ENCODE peak calls at places on chromosomes 7 and 10, in four cellular contexts. Z is HuH-7.5, K is hepatocyte, C is WTC11. F is an unnamed sample.

GRCh38 chr10:52256832-52257691 is 57.0 kb upstream of the DKK1 start:
- DNase-seq in Z (no peak), K (no peak), C (no peak), F (no peak)

GRCh38 chr7:127551941-127552340 is 33.5 kb downstream of the GCC1 start:
- DNase-seq in Z (no peak), K (no peak), C (no peak), F (no peak)

GRCh38 chr10:48627984-48628609 is 23.2 kb upstream of the ARHGAP22 start:
- DNase-seq in Z (no peak), K (no peak), C (no peak), F (no peak)

GRCh38 chr7:123367508-123368122 is 166.8 kb downstream of the IQUB start:
- DNase-seq in Z (peak; percentile 19), K (peak; percentile 69), C (peak; percentile 21), F (peak; percentile 34)

GRCh38 chr10:102773320-102773719 is 29.6 kb downstream of the WBP1L start:
- DNase-seq in Z (no peak), K (no peak), C (no peak), F (no peak)

GRCh38 chr7:36639826-36640225 is 84.5 kb downstream of the AOAH start:
- DNase-seq in Z (no peak), K (no peak), C (no peak), F (no peak)

GRCh38 chr10:48531486-48531885 is 73.4 kb downstream of the ARHGAP22 start:
- DNase-seq in Z (no peak), K (no peak), C (no peak), F (no peak)

GRCh38 chr10:60149003-60149402 is 240.7 kb downstream of the ANK3 start:
- DNase-seq in Z (no peak), K (no peak), C (no peak), F (no peak)

GRCh38 chr10:100106865-100107264 is 25.2 kb upstream of the CPN1 start:
- DNase-seq in Z (no peak), K (no peak), C (no peak), F (no peak)

GRCh38 chr10:132486539-132487121 is 51.0 kb upstream of the INPP5A start:
- DNase-seq in Z (no peak), K (no peak), C (peak; percentile 18), F (peak; percentile 62)

GRCh38 chr7:64037095-64037494 is 8.1 kb upstream of the ZNF727 start:
- DNase-seq in Z (no peak), K (no peak), C (no peak), F (no peak)

GRCh38 chr7:13240349-13240748 is 552.9 kb downstream of the ARL4A start:
- DNase-seq in Z (no peak), K (peak; percentile 20), C (no peak), F (peak; percentile 9)

GRCh38 chr10:77873558-77874380 is 52.8 kb downstream of the DLG5 start:
- DNase-seq in Z (no peak), K (peak; percentile 75), C (no peak), F (no peak)

GRCh38 chr10:129772472-129773358 is 191.4 kb downstream of the EBF3 start:
- DNase-seq in Z (no peak), K (no peak), C (peak; percentile 2), F (no peak)

GRCh38 chr10:3747984-3748383 is 37.0 kb downstream of the KLF6 start:
- DNase-seq in Z (no peak), K (no peak), C (no peak), F (no peak)

GRCh38 chr10:112467541-112468075 is 20.6 kb downstream of the VTI1A start:
- DNase-seq in Z (no peak), K (no peak), C (no peak), F (no peak)

GRCh38 chr10:124522903-124523260 is 61.3 kb downstream of the LHPP start:
- DNase-seq in Z (no peak), K (peak; percentile 54), C (no peak), F (peak; percentile 51)

GRCh38 chr7:133829336-133829897 is 297.7 kb upstream of the LRGUK start:
- DNase-seq in Z (no peak), K (no peak), C (no peak), F (no peak)

GRCh38 chr10:29635711-29636144 is 957 bp upstream of the SVIL start:
- DNase-seq in Z (no peak), K (peak; percentile 41), C (peak; percentile 43), F (no peak)

GRCh38 chr10:90407116-90407515 is 450.7 kb downstream of the HTR7 start:
- DNase-seq in Z (no peak), K (no peak), C (no peak), F (no peak)

F was measured in H7.